ENCODE peak calls at places on chromosomes 6 and 20, in nine cellular contexts. H is heart right ventricle; L is dorsolateral prefrontal cortex; Y is upper lobe of left lung; D is heart left ventricle; P is ascending aorta; C is right cardiac atrium; A is CD8-positive, alpha-beta T cell; X is upper lobe of right lung. E is an unnamed sample.

GRCh38 chr6:87407896-87408720 is at the start of gene CFAP206:
- DNase-seq in A (peak), H (peak), C (peak), Y (peak), D (peak), L (peak), X (peak), P (peak), E (peak)

GRCh38 chr6:166162599-166163342 is 4.9 kb downstream of the TBXT start:
- DNase-seq in Y (no peak), H (no peak), D (no peak), A (no peak), P (no peak), L (no peak), C (no peak), X (no peak), E (no peak)

GRCh38 chr6:25971187-25971811 is 8.7 kb downstream of the TRIM38 start:
- DNase-seq in C (no peak), P (peak), Y (peak), L (no peak), A (no peak), X (no peak), D (peak), H (no peak), E (no peak)

GRCh38 chr20:41960166-41960565 is 342.0 kb upstream of the CHD6 start:
- DNase-seq in D (no peak), H (no peak), A (no peak), Y (no peak), C (no peak), X (no peak), P (no peak), L (no peak), E (no peak)

GRCh38 chr6:34182751-34183531 is 37.1 kb upstream of the GRM4 start:
- DNase-seq in C (no peak), D (no peak), A (peak), Y (peak), P (peak), H (no peak), L (peak), X (peak), E (no peak)

GRCh38 chr6:169999367-169999766 is 247.9 kb downstream of the ERMARD start:
- DNase-seq in D (no peak), A (no peak), Y (no peak), X (no peak), C (no peak), L (no peak), H (no peak), P (peak), E (no peak)

GRCh38 chr6:84774174-84775158 is 10.1 kb upstream of the TBX18 start:
- DNase-seq in C (peak), Y (peak), D (peak), L (no peak), P (peak), A (no peak), H (peak), X (peak), E (no peak)

GRCh38 chr20:36538026-36538764 is 3.1 kb upstream of the MYL9 start:
- DNase-seq in X (no peak), A (no peak), L (no peak), P (peak), C (peak), Y (no peak), H (no peak), D (no peak), E (no peak)

GRCh38 chr20:10219452-10219791 is 792 bp downstream of the SNAP25 start:
- DNase-seq in X (peak), H (peak), D (peak), L (peak), C (peak), A (peak), Y (peak), P (peak), E (peak)

GRCh38 chr20:56580226-56580625 is 47.2 kb downstream of the FAM209B start:
- DNase-seq in Y (no peak), X (no peak), C (no peak), A (no peak), H (no peak), D (no peak), L (no peak), P (no peak), E (no peak)

GRCh38 chr6:91705646-91706045 is 1118.8 kb upstream of the MAP3K7 start:
- DNase-seq in X (no peak), H (no peak), Y (no peak), C (no peak), L (no peak), D (no peak), P (no peak), A (no peak), E (no peak)

GRCh38 chr6:88760091-88760490 is 203.3 kb downstream of the RNGTT start:
- DNase-seq in X (no peak), C (no peak), P (no peak), L (no peak), A (no peak), H (no peak), Y (no peak), D (no peak), E (no peak)

GRCh38 chr6:100913400-100914276 is 32.5 kb upstream of the ASCC3 start:
- DNase-seq in X (no peak), P (no peak), C (no peak), L (no peak), D (no peak), A (no peak), H (no peak), Y (no peak), E (no peak)

GRCh38 chr6:6024220-6024619 is 17.5 kb upstream of the NRN1 start:
- DNase-seq in H (no peak), Y (no peak), L (no peak), X (no peak), P (no peak), D (no peak), C (no peak), A (no peak), E (no peak)

GRCh38 chr6:160363016-160363996 is 15.1 kb downstream of the SLC22A3 start:
- DNase-seq in H (no peak), Y (no peak), L (no peak), C (no peak), A (no peak), D (no peak), X (no peak), P (no peak), E (no peak)

GRCh38 chr6:160365117-160365516 is 16.9 kb downstream of the SLC22A3 start:
- DNase-seq in H (no peak), Y (no peak), X (no peak), D (no peak), A (no peak), L (no peak), P (no peak), C (no peak), E (no peak)

GRCh38 chr6:160367798-160368547 is 19.8 kb downstream of the SLC22A3 start:
- DNase-seq in H (no peak), X (no peak), A (no peak), P (no peak), D (no peak), C (no peak), L (no peak), Y (no peak), E (no peak)

GRCh38 chr6:160368670-160369069 is 20.5 kb downstream of the SLC22A3 start:
- DNase-seq in P (no peak), C (no peak), D (no peak), X (no peak), H (no peak), L (no peak), Y (no peak), A (no peak), E (no peak)
- H3K27ac ChIP-seq in P (no peak), C (no peak), D (no peak), X (no peak), H (no peak), L (no peak), Y (no peak), A (no peak), E (no peak)

GRCh38 chr20:19942611-19943010 is 74.6 kb upstream of the NAA20 start:
- DNase-seq in D (no peak), H (no peak), A (no peak), C (no peak), Y (no peak), X (no peak), P (no peak), L (no peak), E (no peak)

GRCh38 chr20:19944772-19945459 is 72.2 kb upstream of the NAA20 start:
- DNase-seq in X (no peak), H (no peak), L (no peak), Y (no peak), C (no peak), A (no peak), D (no peak), P (no peak), E (no peak)

GRCh38 chr20:19940945-19941590 is 76.1 kb upstream of the NAA20 start:
- DNase-seq in L (no peak), Y (no peak), H (no peak), X (no peak), P (no peak), D (no peak), A (no peak), C (no peak), E (no peak)

GRCh38 chr20:19945732-19946670 is 71.2 kb upstream of the NAA20 start:
- DNase-seq in P (no peak), C (peak), D (peak), H (peak), X (no peak), Y (no peak), L (no peak), A (no peak), E (no peak)

DNA sequence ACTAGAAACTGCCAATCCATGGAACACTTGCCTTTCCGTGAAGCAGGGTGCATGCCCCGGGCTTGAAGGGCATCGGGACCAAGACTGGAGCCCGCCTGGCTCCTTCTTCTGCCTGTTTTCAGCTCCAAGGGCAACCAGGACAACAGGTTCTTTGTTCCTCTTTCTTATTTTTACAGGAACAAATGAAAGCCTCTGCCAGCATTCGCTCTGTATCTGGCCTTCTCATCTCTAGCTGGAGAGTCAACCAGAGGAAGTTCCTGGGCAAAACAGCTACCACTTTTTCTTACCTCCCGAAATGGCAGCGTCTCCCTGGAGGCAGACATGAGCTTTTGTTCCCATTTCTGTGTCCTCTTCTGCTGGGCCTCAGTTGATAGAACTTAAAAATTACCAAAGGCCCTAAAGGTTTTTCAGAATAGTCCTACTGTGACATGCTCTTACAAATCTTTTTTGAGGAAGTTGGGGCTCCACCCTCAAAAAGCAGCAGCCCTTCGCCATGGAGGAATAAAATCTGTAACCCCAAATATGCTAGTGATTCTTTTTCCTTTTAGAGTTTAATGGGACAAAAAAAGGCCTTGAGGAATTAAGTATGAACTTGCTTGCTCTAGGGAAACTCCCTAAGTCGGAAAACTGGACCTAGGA is 74.0 kb upstream of the NAA20 start:
- DNase-seq in D (no peak), A (no peak), Y (no peak), L (no peak), C (no peak), X (no peak), H (no peak), P (no peak), E (peak)
- H3K27ac ChIP-seq in D (peak), A (no peak), Y (peak), L (peak), C (peak), X (peak), H (peak), P (peak), E (peak)

DNA sequence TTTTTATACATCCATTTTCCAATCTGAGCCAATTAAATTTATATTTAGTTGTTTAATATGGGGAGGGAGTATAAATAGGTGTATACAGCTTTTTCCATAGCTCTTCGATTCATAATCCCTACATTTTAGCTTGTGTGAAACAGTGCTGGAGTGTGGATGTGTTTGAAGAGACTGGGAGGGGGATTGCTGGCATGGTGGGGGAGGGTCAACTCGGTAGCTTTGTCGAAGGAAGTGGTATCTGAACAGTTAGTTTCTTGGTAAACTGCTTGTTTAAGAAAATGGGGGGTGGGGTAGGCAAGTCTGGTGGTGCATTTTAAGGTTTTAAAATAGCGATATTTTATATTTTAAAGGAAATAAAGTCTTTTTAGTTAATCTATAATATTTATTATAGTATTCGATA is 1.4 kb upstream of the LIN28B start:
- DNase-seq in P (no peak), C (no peak), L (no peak), A (no peak), H (no peak), Y (no peak), D (no peak), X (no peak), E (no peak)
- H3K27ac ChIP-seq in P (no peak), C (no peak), L (no peak), A (no peak), H (no peak), Y (no peak), D (no peak), X (no peak), E (no peak)

GRCh38 chr20:44990957-44991356 is 24.6 kb downstream of the STK4 start:
- DNase-seq in X (no peak), L (no peak), A (no peak), H (no peak), P (no peak), Y (no peak), C (no peak), D (no peak), E (no peak)
- H3K27ac ChIP-seq in X (peak), L (peak), A (peak), H (peak), P (peak), Y (peak), C (no peak), D (peak), E (no peak)

GRCh38 chr6:43203718-43204095 is 21.7 kb downstream of the CUL9 start:
- DNase-seq in H (no peak), P (no peak), L (peak), Y (no peak), C (no peak), A (no peak), D (no peak), X (peak), E (no peak)

GRCh38 chr6:43204271-43205105 is 22.5 kb downstream of the CUL9 start:
- DNase-seq in A (no peak), L (peak), D (no peak), C (no peak), H (no peak), Y (no peak), P (no peak), X (peak), E (no peak)

GRCh38 chr6:43200541-43200940 is 18.5 kb downstream of the CUL9 start:
- DNase-seq in C (no peak), L (peak), D (no peak), H (no peak), P (no peak), X (peak), Y (peak), A (no peak), E (no peak)

GRCh38 chr6:43202451-43202850 is 20.5 kb downstream of the CUL9 start:
- DNase-seq in C (no peak), X (peak), P (no peak), Y (no peak), L (peak), A (no peak), D (no peak), H (no peak), E (no peak)

DNA sequence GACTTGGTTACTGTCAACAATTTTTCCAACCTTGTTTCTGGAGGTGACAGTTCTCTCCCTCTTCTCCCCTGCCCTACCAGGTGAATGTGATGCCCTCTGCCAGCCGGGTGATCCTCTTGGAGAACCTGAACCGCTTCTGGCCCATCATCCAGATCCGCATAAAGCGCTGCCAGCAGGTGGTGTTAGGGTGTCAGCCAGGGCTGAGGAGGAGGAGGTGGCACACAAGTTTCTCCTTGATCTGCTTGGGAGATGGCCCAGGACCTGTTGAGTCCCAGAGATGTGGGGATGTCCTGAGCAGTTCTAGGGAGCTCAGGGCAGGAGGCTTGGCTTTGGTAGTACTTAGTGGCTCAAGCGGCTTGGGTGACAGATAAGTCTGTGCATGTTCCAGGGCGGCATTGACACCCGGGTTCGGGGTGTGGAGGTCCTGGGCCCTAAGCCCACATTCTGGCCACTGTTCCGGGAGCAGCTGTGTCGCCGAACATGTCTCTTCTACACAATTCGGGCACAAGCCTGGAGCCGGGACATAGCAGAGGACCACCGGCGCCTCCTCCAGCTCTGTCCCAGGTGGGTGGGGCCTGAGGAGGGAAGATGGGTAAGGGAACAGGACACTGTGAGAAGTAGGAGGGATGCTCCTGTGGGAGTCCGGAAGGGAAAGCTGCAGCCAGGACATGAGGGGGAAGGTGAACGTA is 21.2 kb downstream of the CUL9 start:
- DNase-seq in A (no peak), P (no peak), D (no peak), C (no peak), X (peak), Y (no peak), L (peak), H (no peak), E (no peak)
- H3K27ac ChIP-seq in A (no peak), P (no peak), D (no peak), C (no peak), X (no peak), Y (no peak), L (no peak), H (no peak), E (no peak)

GRCh38 chr6:70111737-70112136 is 191.1 kb downstream of the COL9A1 start:
- DNase-seq in X (no peak), A (no peak), L (no peak), P (no peak), H (no peak), C (no peak), D (no peak), Y (no peak), E (no peak)
- H3K27ac ChIP-seq in X (no peak), A (no peak), L (no peak), P (no peak), H (no peak), C (no peak), D (no peak), Y (no peak), E (no peak)

E was measured in caudate nucleus.